ENCODE peak calls at places on chromosomes 5 and 9, in nine cellular contexts. One of them, this sample, is unnamed.

GRCh38 chr5:149035282-149035882 is 27.5 kb downstream of the SH3TC2 start:
- DNase-seq in neural progenitor cell: peak
- DNase-seq in RCC 7860: peak
- DNase-seq in thyroid gland: peak
- DNase-seq in NCI-H1092: peak
- DNase-seq in heart left ventricle: peak
- DNase-seq in erythroblast: peak
- DNase-seq in ACHN: peak
- DNase-seq in hippocampal formation: peak
- DNase-seq in this sample: peak

GRCh38 chr5:145396888-145397287 is 438.3 kb downstream of the PRELID2 start:
- DNase-seq in neural progenitor cell: no peak
- DNase-seq in RCC 7860: no peak
- DNase-seq in thyroid gland: no peak
- DNase-seq in NCI-H1092: no peak
- DNase-seq in heart left ventricle: no peak
- DNase-seq in erythroblast: no peak
- DNase-seq in ACHN: no peak
- DNase-seq in hippocampal formation: no peak
- DNase-seq in this sample: no peak

GRCh38 chr5:159441441-159441840 is 111.2 kb upstream of the IL12B start:
- DNase-seq in neural progenitor cell: peak
- DNase-seq in RCC 7860: no peak
- DNase-seq in thyroid gland: no peak
- DNase-seq in NCI-H1092: no peak
- DNase-seq in heart left ventricle: no peak
- DNase-seq in erythroblast: no peak
- DNase-seq in ACHN: peak
- DNase-seq in hippocampal formation: no peak
- DNase-seq in this sample: no peak

GRCh38 chr5:111774525-111774924 is 17.5 kb upstream of the NREP start:
- DNase-seq in neural progenitor cell: peak
- DNase-seq in RCC 7860: peak
- DNase-seq in thyroid gland: peak
- DNase-seq in NCI-H1092: no peak
- DNase-seq in heart left ventricle: no peak
- DNase-seq in erythroblast: peak
- DNase-seq in ACHN: peak
- DNase-seq in hippocampal formation: no peak
- DNase-seq in this sample: no peak

GRCh38 chr9:7094052-7094451 is 336.3 kb downstream of the KDM4C start:
- DNase-seq in neural progenitor cell: peak
- DNase-seq in RCC 7860: no peak
- DNase-seq in thyroid gland: no peak
- DNase-seq in NCI-H1092: peak
- DNase-seq in heart left ventricle: no peak
- DNase-seq in erythroblast: no peak
- DNase-seq in ACHN: peak
- DNase-seq in hippocampal formation: no peak
- DNase-seq in this sample: no peak

GRCh38 chr5:151740958-151741373 is 17.5 kb downstream of the ATOX1 start:
- DNase-seq in neural progenitor cell: no peak
- DNase-seq in RCC 7860: peak
- DNase-seq in thyroid gland: no peak
- DNase-seq in NCI-H1092: no peak
- DNase-seq in heart left ventricle: no peak
- DNase-seq in erythroblast: no peak
- DNase-seq in ACHN: peak
- DNase-seq in hippocampal formation: no peak
- DNase-seq in this sample: no peak

GRCh38 chr9:6414291-6414690 is 1.3 kb downstream of the UHRF2 start:
- DNase-seq in neural progenitor cell: peak
- DNase-seq in RCC 7860: no peak
- DNase-seq in thyroid gland: peak
- DNase-seq in NCI-H1092: no peak
- DNase-seq in heart left ventricle: no peak
- DNase-seq in erythroblast: peak
- DNase-seq in ACHN: peak
- DNase-seq in hippocampal formation: no peak
- DNase-seq in this sample: no peak

GRCh38 chr9:5511476-5511875 is 1.1 kb downstream of the PDCD1LG2 start:
- DNase-seq in neural progenitor cell: no peak
- DNase-seq in RCC 7860: no peak
- DNase-seq in thyroid gland: no peak
- DNase-seq in NCI-H1092: no peak
- DNase-seq in heart left ventricle: no peak
- DNase-seq in erythroblast: no peak
- DNase-seq in ACHN: no peak
- DNase-seq in hippocampal formation: no peak
- DNase-seq in this sample: no peak

GRCh38 chr5:145818604-145819003 is 16.5 kb downstream of the PRELID2 start:
- DNase-seq in neural progenitor cell: no peak
- DNase-seq in RCC 7860: no peak
- DNase-seq in thyroid gland: no peak
- DNase-seq in NCI-H1092: no peak
- DNase-seq in heart left ventricle: no peak
- DNase-seq in erythroblast: no peak
- DNase-seq in ACHN: no peak
- DNase-seq in hippocampal formation: no peak
- DNase-seq in this sample: no peak

This sample was measured in GM13977.